ENCODE peak calls at places on chromosomes 13 and 19, in four cellular contexts. L, U, Q and Z are unnamed samples.

GRCh38 chr19:50465986-50466771 is 10.1 kb upstream of the EMC10 start:
- DNase-seq in U (no peak), Q (peak; percentile 88), L (no peak), Z (no peak)

GRCh38 chr19:15294591-15294990 is 37.7 kb downstream of the BRD4 start:
- DNase-seq in Q (no peak), U (no peak), L (no peak), Z (no peak)

GRCh38 chr13:110388141-110388943 is 81.3 kb downstream of the COL4A2 start:
- DNase-seq in L (no peak), U (no peak), Q (peak; percentile 33), Z (no peak)

GRCh38 chr13:66508153-66508909 is 721.8 kb downstream of the PCDH9 start:
- DNase-seq in L (no peak), Q (no peak), U (no peak), Z (no peak)

GRCh38 chr13:34627499-34627898 is 314.6 kb upstream of the NBEA start:
- DNase-seq in U (no peak), Q (peak; percentile 29), L (no peak), Z (no peak)

GRCh38 chr13:93951153-93951552 is 528.3 kb downstream of the DCT start:
- DNase-seq in U (no peak), Q (peak; percentile 7), L (no peak), Z (no peak)

GRCh38 chr13:44072536-44072935 is 192.8 kb downstream of the LACC1 start:
- DNase-seq in U (no peak), Q (no peak), L (no peak), Z (no peak)

GRCh38 chr13:73608731-73609485 is 525.3 kb downstream of the KLF12 start:
- DNase-seq in U (no peak), Q (no peak), L (no peak), Z (no peak)

GRCh38 chr19:49896863-49897621 is at the start of gene IL4I1:
- DNase-seq in Q (no peak), L (no peak), U (peak; percentile 29), Z (no peak)

GRCh38 chr19:10776900-10777650 is 58.9 kb downstream of the TMED1 start:
- DNase-seq in Q (no peak), L (no peak), U (peak; percentile 49), Z (no peak)

GRCh38 chr13:79799466-79799865 is 318.5 kb downstream of the NDFIP2 start:
- DNase-seq in U (no peak), L (no peak), Q (no peak), Z (no peak)

DNA sequence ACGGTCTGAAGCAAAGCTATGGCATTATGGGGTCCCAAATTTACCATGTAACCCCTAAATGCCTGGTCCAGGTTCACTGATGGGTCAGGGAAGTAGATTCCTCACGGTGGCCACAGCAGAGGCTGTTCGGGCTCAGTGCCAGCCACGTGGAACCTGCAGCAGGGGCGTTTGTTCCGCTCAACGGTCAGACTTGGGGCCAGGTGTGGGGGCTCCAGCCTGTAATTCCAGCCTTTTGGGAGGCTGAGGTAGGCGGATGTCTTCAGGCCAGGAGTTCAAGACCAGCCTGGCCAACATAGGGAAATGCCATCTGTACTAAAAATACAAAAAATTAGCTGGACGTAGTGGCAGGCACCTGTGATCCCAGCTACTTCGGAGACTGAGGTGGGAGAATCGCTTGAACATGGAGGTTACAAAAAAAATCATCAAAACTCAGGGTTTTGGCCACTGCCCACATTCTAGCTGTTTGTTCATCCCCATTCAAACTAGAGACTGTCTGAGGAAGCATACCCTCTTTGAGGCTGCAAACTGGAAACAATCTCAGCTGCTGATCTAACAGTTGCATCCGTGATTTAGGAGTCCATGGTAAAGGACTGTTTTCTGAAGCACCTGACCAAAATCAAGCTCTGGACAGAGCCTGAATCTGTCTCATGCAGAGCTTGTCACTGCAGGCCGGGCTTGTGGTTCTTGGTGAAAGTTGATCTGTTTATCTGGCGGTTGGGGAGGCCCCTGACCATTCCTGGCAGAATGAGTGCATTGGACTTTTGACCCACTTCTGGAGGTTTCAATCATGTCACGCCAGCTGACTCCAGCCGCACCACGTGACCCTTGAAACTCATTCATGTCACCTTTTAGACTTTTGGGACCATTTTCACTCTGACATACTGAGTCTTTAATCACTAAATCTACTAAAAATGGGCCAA is 30.2 kb upstream of the ZNF331 start:
- DNase-seq in Q (no peak), U (no peak), L (no peak), Z (no peak)
- TF ChIP-seq POLR2AphosphoS5 in Q (no peak), U (no peak), L (no peak), Z (no peak)

GRCh38 chr13:108915634-108916497 is 286.5 kb downstream of the MYO16 start:
- DNase-seq in Q (peak; percentile 62), L (no peak), U (peak; percentile 92), Z (no peak)

GRCh38 chr13:108919036-108919907 is 289.9 kb downstream of the MYO16 start:
- DNase-seq in U (no peak), Q (no peak), L (no peak), Z (no peak)

GRCh38 chr13:108920137-108920536 is 290.7 kb downstream of the MYO16 start:
- DNase-seq in L (no peak), Q (no peak), U (no peak), Z (no peak)

GRCh38 chr13:108915095-108915633 is 285.8 kb downstream of the MYO16 start:
- DNase-seq in Q (peak; percentile 39), U (peak; percentile 37), L (no peak), Z (no peak)

DNA sequence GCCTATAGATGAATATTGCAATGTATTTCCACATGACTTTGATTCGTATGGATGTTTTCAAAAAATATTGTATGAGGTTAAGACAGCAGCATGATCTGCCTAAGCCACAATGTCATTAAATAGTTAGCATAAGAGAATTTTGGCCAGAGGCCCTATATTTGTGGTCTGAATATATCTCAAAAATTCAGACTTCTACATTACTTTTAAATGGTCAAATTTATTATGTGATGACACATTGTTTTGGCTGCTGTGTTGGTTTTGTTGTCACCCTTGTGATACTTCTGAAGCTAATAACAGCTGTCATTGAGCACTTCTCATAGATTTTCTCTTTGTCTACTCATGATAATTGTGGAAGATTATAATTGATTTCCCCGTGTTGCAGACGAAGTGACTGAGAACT is 288.2 kb downstream of the MYO16 start:
- DNase-seq in Q (no peak), L (no peak), U (no peak), Z (no peak)
- TF ChIP-seq POLR2AphosphoS5 in Q (no peak), L (no peak), U (no peak), Z (no peak)

DNA sequence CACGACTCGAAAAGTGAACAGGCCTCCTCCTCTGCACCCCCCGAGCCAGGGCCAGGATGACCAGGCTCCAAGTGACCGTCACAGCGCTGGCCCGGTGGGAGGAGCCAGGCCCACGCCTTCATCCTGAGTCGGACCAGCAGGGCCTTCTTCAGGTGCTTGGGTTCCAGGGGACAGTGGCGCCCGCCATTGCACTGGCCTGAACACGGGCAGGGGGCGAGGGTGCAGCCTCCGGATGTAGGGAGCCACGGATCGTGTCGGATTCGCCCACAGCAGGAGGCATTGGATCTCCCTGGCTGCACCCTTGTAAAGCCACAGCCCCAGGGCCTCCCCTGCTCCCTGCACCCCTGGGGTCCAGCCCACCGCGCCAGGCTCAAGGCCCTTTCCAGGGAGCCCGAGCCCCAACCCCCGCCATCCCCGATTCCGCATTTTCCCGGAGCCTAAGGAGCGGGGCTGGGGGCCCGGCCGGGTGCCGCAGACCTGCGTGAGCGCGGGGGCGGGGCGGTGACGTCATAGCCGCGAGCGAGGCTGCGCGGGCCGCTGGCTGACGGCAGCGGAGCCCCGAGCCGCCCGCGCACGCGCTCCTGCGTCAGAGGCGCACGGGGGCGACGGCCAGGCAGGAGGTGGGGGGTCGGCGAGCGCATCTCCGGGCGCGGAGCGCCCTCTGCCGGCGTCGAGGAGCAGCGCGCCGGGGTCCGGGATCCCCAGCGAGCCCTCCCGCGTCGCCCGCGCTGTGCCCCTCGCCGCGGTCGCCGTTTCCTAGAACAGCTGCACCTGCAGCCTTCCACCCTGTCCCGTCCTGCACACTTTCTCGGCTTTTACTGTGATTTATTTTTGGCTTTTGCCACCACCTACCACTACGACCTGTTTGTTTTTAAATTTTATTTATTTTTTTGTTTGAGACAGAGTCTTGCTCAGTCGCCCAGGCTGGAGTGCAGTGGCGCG is 1.5 kb upstream of the ATP5F1D start:
- DNase-seq in L (no peak), Q (peak; percentile 94), U (peak; percentile 80), Z (no peak)
- TF ChIP-seq POLR2AphosphoS5 in L (no peak), Q (peak; percentile 42), U (no peak), Z (peak; percentile 77)

GRCh38 chr19:56137405-56137804 is 3.7 kb upstream of the ZNF444 start:
- DNase-seq in L (no peak), Q (no peak), U (no peak), Z (no peak)
- TF ChIP-seq POLR2AphosphoS5 in L (no peak), Q (no peak), U (no peak), Z (no peak)

DNA sequence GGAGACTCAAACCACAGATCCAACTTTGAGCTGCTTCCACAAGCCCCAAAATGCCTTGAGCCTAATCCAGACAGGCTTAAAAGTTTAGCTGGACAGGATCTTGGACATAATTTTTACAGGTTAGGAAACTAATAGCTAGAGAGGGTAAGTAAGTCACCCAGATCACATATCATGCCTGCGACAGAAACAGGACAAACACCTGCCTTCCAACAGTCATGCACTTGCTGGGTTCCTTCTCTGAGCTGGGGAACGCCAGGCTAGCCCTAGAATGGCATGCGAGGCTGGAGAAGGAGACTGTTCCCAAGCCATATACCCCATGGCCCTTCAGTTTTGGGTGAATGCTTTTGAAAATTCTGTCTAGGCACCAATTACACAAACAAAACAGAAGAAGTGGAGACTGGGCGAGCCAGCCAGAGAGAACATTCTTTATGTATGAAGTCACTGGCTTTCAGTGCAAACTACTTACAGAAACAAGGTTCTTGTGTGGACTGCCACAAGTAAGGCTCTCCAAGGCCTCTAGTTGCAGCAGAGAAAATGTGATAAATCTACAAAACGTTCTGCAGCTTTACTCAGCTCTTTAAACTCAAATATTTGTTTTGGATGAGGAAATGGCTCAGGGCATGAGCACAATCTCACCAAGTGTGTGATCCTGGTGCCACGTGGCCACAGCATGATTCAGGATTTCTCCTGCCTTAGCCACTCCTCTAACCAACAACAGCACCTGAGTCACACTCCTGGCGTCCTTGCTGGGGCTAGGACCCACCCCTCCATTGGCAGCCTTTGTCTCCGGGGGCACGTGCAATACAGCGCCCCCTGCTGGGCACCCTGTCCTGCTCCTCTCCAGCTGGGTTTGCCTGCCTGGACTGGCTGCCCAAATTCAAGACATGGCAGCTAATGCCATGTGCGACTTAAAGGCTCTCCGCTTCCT is 73.4 kb upstream of the UBL3 start:
- DNase-seq in U (peak; percentile 17), L (peak; percentile 79), Q (peak; percentile 87), Z (peak; percentile 94)
- TF ChIP-seq POLR2AphosphoS5 in U (no peak), L (no peak), Q (no peak), Z (peak; percentile 70)

GRCh38 chr19:495440-496332 is 600 bp upstream of the MADCAM1 start:
- DNase-seq in L (no peak), U (peak; percentile 21), Q (peak; percentile 78), Z (no peak)
- TF ChIP-seq POLR2AphosphoS5 in L (no peak), U (no peak), Q (no peak), Z (no peak)

DNA sequence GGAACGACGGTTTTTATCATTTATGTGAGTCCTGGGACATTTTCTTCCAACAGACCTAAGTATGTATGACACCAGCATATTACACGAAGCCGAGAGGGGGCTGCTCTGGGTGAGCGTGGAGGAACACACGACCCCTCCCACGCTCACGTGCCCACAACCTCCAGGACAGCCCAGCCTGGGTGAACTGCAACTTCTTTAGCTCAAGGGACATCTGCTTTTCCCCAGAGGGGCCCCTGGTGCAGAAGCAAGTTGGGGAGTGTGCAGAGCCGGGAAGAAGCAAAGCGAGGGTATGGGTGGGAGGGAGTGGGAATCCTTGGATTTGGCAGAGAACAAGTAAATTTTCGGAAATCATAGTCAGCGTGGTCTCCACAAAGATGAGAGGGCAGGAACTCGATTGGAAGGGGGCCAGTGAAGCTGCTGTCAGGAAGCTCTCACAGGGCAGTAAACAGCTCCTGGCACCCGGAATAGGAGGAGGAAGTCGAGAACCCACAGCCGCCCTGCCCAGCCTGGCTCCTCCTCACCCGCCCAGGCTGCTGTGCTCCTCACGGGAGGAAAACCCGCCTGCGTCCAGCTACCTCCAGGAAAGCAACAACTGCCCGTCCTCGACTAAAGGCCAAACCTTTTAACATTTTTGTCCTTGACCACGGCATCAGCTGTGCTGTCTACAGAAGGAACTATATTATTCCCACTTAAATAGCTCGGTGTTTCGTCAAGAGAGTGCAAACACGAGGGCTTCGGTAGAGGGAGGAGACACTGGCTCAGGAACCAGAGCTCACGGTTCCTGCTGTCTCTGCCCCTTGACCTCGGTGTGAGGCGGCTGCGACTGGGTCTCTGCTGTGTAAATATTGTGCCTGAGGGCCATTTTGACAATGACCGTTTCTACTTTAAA is 17.2 kb upstream of the CFAP97D2 start:
- DNase-seq in U (peak; percentile 85), L (no peak), Q (no peak), Z (no peak)
- TF ChIP-seq POLR2AphosphoS5 in U (peak; percentile 64), L (no peak), Q (no peak), Z (no peak)